ENCODE peak calls at places on chromosomes 5 and 9, in eight cellular contexts. One of them, this sample, is unnamed.

GRCh38 chr5:100852051-100852450 is 51.0 kb downstream of the ST8SIA4 start:
- DNase-seq in tibial artery: no peak
- DNase-seq in cardiac fibroblast: no peak
- DNase-seq in HT-29: no peak
- DNase-seq in GM20000: no peak
- DNase-seq in stimulated activated CD4-positive, alpha-beta T cell treated with anti-CD3 and anti-CD28 coated beads, Interleukin-12 subunit alpha, Interleukin-12 subunit beta, amount 100 ng/mL, for 48 hours: no peak
- DNase-seq in NCI-H1105 treated with DMSO at 0.1 percent for 48 hours: no peak
- DNase-seq in lower lobe of right lung: no peak
- DNase-seq in this sample: no peak

GRCh38 chr9:94139672-94140417 is 55.6 kb downstream of the PTPDC1 start:
- DNase-seq in tibial artery: peak
- DNase-seq in NCI-H1105 treated with DMSO at 0.1 percent for 48 hours: no peak
- DNase-seq in lower lobe of right lung: peak
- DNase-seq in stimulated activated CD4-positive, alpha-beta T cell treated with anti-CD3 and anti-CD28 coated beads, Interleukin-12 subunit alpha, Interleukin-12 subunit beta, amount 100 ng/mL, for 48 hours: no peak
- DNase-seq in cardiac fibroblast: peak
- DNase-seq in HT-29: peak
- DNase-seq in GM20000: no peak
- DNase-seq in this sample: no peak

GRCh38 chr5:133814152-133814551 is 154.3 kb downstream of the C5orf15 start:
- DNase-seq in NCI-H1105 treated with DMSO at 0.1 percent for 48 hours: no peak
- DNase-seq in lower lobe of right lung: no peak
- DNase-seq in GM20000: no peak
- DNase-seq in cardiac fibroblast: no peak
- DNase-seq in stimulated activated CD4-positive, alpha-beta T cell treated with anti-CD3 and anti-CD28 coated beads, Interleukin-12 subunit alpha, Interleukin-12 subunit beta, amount 100 ng/mL, for 48 hours: no peak
- DNase-seq in HT-29: no peak
- DNase-seq in tibial artery: no peak
- DNase-seq in this sample: no peak

GRCh38 chr9:14616188-14616982 is 76.8 kb downstream of the ZDHHC21 start:
- DNase-seq in tibial artery: no peak
- DNase-seq in HT-29: peak
- DNase-seq in lower lobe of right lung: no peak
- DNase-seq in GM20000: peak
- DNase-seq in NCI-H1105 treated with DMSO at 0.1 percent for 48 hours: peak
- DNase-seq in cardiac fibroblast: peak
- DNase-seq in stimulated activated CD4-positive, alpha-beta T cell treated with anti-CD3 and anti-CD28 coated beads, Interleukin-12 subunit alpha, Interleukin-12 subunit beta, amount 100 ng/mL, for 48 hours: no peak
- DNase-seq in this sample: peak

GRCh38 chr9:115606851-115607250 is 488.9 kb upstream of the TNC start:
- DNase-seq in cardiac fibroblast: peak
- DNase-seq in GM20000: no peak
- DNase-seq in NCI-H1105 treated with DMSO at 0.1 percent for 48 hours: no peak
- DNase-seq in HT-29: no peak
- DNase-seq in tibial artery: no peak
- DNase-seq in stimulated activated CD4-positive, alpha-beta T cell treated with anti-CD3 and anti-CD28 coated beads, Interleukin-12 subunit alpha, Interleukin-12 subunit beta, amount 100 ng/mL, for 48 hours: no peak
- DNase-seq in lower lobe of right lung: no peak
- DNase-seq in this sample: no peak

GRCh38 chr5:138697720-138698360 is 55.4 kb upstream of the CTNNA1 start:
- DNase-seq in stimulated activated CD4-positive, alpha-beta T cell treated with anti-CD3 and anti-CD28 coated beads, Interleukin-12 subunit alpha, Interleukin-12 subunit beta, amount 100 ng/mL, for 48 hours: no peak
- DNase-seq in GM20000: no peak
- DNase-seq in lower lobe of right lung: no peak
- DNase-seq in HT-29: no peak
- DNase-seq in tibial artery: no peak
- DNase-seq in cardiac fibroblast: peak
- DNase-seq in NCI-H1105 treated with DMSO at 0.1 percent for 48 hours: no peak
- DNase-seq in this sample: no peak

GRCh38 chr5:40477856-40478546 is 201.7 kb upstream of the PTGER4 start:
- DNase-seq in tibial artery: no peak
- DNase-seq in stimulated activated CD4-positive, alpha-beta T cell treated with anti-CD3 and anti-CD28 coated beads, Interleukin-12 subunit alpha, Interleukin-12 subunit beta, amount 100 ng/mL, for 48 hours: no peak
- DNase-seq in lower lobe of right lung: no peak
- DNase-seq in HT-29: no peak
- DNase-seq in cardiac fibroblast: peak
- DNase-seq in NCI-H1105 treated with DMSO at 0.1 percent for 48 hours: no peak
- DNase-seq in GM20000: no peak
- DNase-seq in this sample: no peak

GRCh38 chr9:72734631-72735030 is 213.2 kb downstream of the TMC1 start:
- DNase-seq in tibial artery: no peak
- DNase-seq in lower lobe of right lung: no peak
- DNase-seq in GM20000: no peak
- DNase-seq in cardiac fibroblast: no peak
- DNase-seq in HT-29: no peak
- DNase-seq in stimulated activated CD4-positive, alpha-beta T cell treated with anti-CD3 and anti-CD28 coated beads, Interleukin-12 subunit alpha, Interleukin-12 subunit beta, amount 100 ng/mL, for 48 hours: no peak
- DNase-seq in NCI-H1105 treated with DMSO at 0.1 percent for 48 hours: no peak
- DNase-seq in this sample: no peak

GRCh38 chr5:132867046-132867451 is 607 bp downstream of the UQCRQ start:
- DNase-seq in cardiac fibroblast: no peak
- DNase-seq in tibial artery: no peak
- DNase-seq in lower lobe of right lung: no peak
- DNase-seq in NCI-H1105 treated with DMSO at 0.1 percent for 48 hours: no peak
- DNase-seq in GM20000: no peak
- DNase-seq in stimulated activated CD4-positive, alpha-beta T cell treated with anti-CD3 and anti-CD28 coated beads, Interleukin-12 subunit alpha, Interleukin-12 subunit beta, amount 100 ng/mL, for 48 hours: no peak
- DNase-seq in HT-29: no peak
- DNase-seq in this sample: no peak

GRCh38 chr5:72353046-72353445 is 32.9 kb downstream of the PTCD2 start:
- DNase-seq in lower lobe of right lung: no peak
- DNase-seq in cardiac fibroblast: peak
- DNase-seq in HT-29: no peak
- DNase-seq in GM20000: no peak
- DNase-seq in NCI-H1105 treated with DMSO at 0.1 percent for 48 hours: no peak
- DNase-seq in stimulated activated CD4-positive, alpha-beta T cell treated with anti-CD3 and anti-CD28 coated beads, Interleukin-12 subunit alpha, Interleukin-12 subunit beta, amount 100 ng/mL, for 48 hours: no peak
- DNase-seq in tibial artery: no peak
- DNase-seq in this sample: no peak

GRCh38 chr9:91994422-91994821 is 44.4 kb upstream of the ROR2 start:
- DNase-seq in NCI-H1105 treated with DMSO at 0.1 percent for 48 hours: no peak
- DNase-seq in stimulated activated CD4-positive, alpha-beta T cell treated with anti-CD3 and anti-CD28 coated beads, Interleukin-12 subunit alpha, Interleukin-12 subunit beta, amount 100 ng/mL, for 48 hours: no peak
- DNase-seq in HT-29: peak
- DNase-seq in GM20000: no peak
- DNase-seq in tibial artery: no peak
- DNase-seq in cardiac fibroblast: no peak
- DNase-seq in lower lobe of right lung: no peak
- DNase-seq in this sample: peak

GRCh38 chr5:139295692-139296091 is 2.2 kb downstream of the MATR3 start:
- DNase-seq in cardiac fibroblast: peak
- DNase-seq in tibial artery: no peak
- DNase-seq in HT-29: no peak
- DNase-seq in stimulated activated CD4-positive, alpha-beta T cell treated with anti-CD3 and anti-CD28 coated beads, Interleukin-12 subunit alpha, Interleukin-12 subunit beta, amount 100 ng/mL, for 48 hours: no peak
- DNase-seq in lower lobe of right lung: no peak
- DNase-seq in NCI-H1105 treated with DMSO at 0.1 percent for 48 hours: no peak
- DNase-seq in GM20000: no peak
- DNase-seq in this sample: no peak

GRCh38 chr5:178291161-178291561 is 58.6 kb upstream of the PHYKPL start:
- DNase-seq in tibial artery: peak
- DNase-seq in NCI-H1105 treated with DMSO at 0.1 percent for 48 hours: no peak
- DNase-seq in GM20000: no peak
- DNase-seq in stimulated activated CD4-positive, alpha-beta T cell treated with anti-CD3 and anti-CD28 coated beads, Interleukin-12 subunit alpha, Interleukin-12 subunit beta, amount 100 ng/mL, for 48 hours: no peak
- DNase-seq in HT-29: no peak
- DNase-seq in cardiac fibroblast: no peak
- DNase-seq in lower lobe of right lung: no peak
- DNase-seq in this sample: no peak

GRCh38 chr5:112186401-112186990 is 232.6 kb downstream of the EPB41L4A start:
- DNase-seq in cardiac fibroblast: peak
- DNase-seq in GM20000: peak
- DNase-seq in lower lobe of right lung: no peak
- DNase-seq in stimulated activated CD4-positive, alpha-beta T cell treated with anti-CD3 and anti-CD28 coated beads, Interleukin-12 subunit alpha, Interleukin-12 subunit beta, amount 100 ng/mL, for 48 hours: no peak
- DNase-seq in NCI-H1105 treated with DMSO at 0.1 percent for 48 hours: peak
- DNase-seq in HT-29: peak
- DNase-seq in tibial artery: no peak
- DNase-seq in this sample: peak

GRCh38 chr9:28329323-28329722 is 756.0 kb upstream of the C9orf72 start:
- DNase-seq in stimulated activated CD4-positive, alpha-beta T cell treated with anti-CD3 and anti-CD28 coated beads, Interleukin-12 subunit alpha, Interleukin-12 subunit beta, amount 100 ng/mL, for 48 hours: no peak
- DNase-seq in GM20000: no peak
- DNase-seq in NCI-H1105 treated with DMSO at 0.1 percent for 48 hours: peak
- DNase-seq in HT-29: no peak
- DNase-seq in cardiac fibroblast: no peak
- DNase-seq in lower lobe of right lung: no peak
- DNase-seq in tibial artery: no peak
- DNase-seq in this sample: no peak

GRCh38 chr9:120870206-120870605 is 6.8 kb downstream of the PHF19 start:
- DNase-seq in lower lobe of right lung: no peak
- DNase-seq in HT-29: no peak
- DNase-seq in NCI-H1105 treated with DMSO at 0.1 percent for 48 hours: no peak
- DNase-seq in GM20000: no peak
- DNase-seq in stimulated activated CD4-positive, alpha-beta T cell treated with anti-CD3 and anti-CD28 coated beads, Interleukin-12 subunit alpha, Interleukin-12 subunit beta, amount 100 ng/mL, for 48 hours: no peak
- DNase-seq in tibial artery: no peak
- DNase-seq in cardiac fibroblast: no peak
- DNase-seq in this sample: no peak

GRCh38 chr5:163269624-163270023 is 167.8 kb upstream of the CCNG1 start:
- DNase-seq in cardiac fibroblast: no peak
- DNase-seq in HT-29: peak
- DNase-seq in GM20000: peak
- DNase-seq in stimulated activated CD4-positive, alpha-beta T cell treated with anti-CD3 and anti-CD28 coated beads, Interleukin-12 subunit alpha, Interleukin-12 subunit beta, amount 100 ng/mL, for 48 hours: no peak
- DNase-seq in lower lobe of right lung: no peak
- DNase-seq in tibial artery: no peak
- DNase-seq in NCI-H1105 treated with DMSO at 0.1 percent for 48 hours: no peak
- DNase-seq in this sample: no peak

GRCh38 chr5:171615201-171616001 is 170.2 kb upstream of the SMIM23 start:
- DNase-seq in tibial artery: no peak
- DNase-seq in GM20000: no peak
- DNase-seq in HT-29: no peak
- DNase-seq in NCI-H1105 treated with DMSO at 0.1 percent for 48 hours: no peak
- DNase-seq in lower lobe of right lung: peak
- DNase-seq in cardiac fibroblast: peak
- DNase-seq in stimulated activated CD4-positive, alpha-beta T cell treated with anti-CD3 and anti-CD28 coated beads, Interleukin-12 subunit alpha, Interleukin-12 subunit beta, amount 100 ng/mL, for 48 hours: no peak
- DNase-seq in this sample: peak

GRCh38 chr5:137858223-137858916 is 9.3 kb upstream of the MYOT start:
- DNase-seq in lower lobe of right lung: no peak
- DNase-seq in NCI-H1105 treated with DMSO at 0.1 percent for 48 hours: no peak
- DNase-seq in cardiac fibroblast: peak
- DNase-seq in HT-29: no peak
- DNase-seq in GM20000: peak
- DNase-seq in stimulated activated CD4-positive, alpha-beta T cell treated with anti-CD3 and anti-CD28 coated beads, Interleukin-12 subunit alpha, Interleukin-12 subunit beta, amount 100 ng/mL, for 48 hours: no peak
- DNase-seq in tibial artery: no peak
- DNase-seq in this sample: no peak

GRCh38 chr9:4349841-4350418 is 50.1 kb upstream of the GLIS3 start:
- DNase-seq in cardiac fibroblast: no peak
- DNase-seq in HT-29: no peak
- DNase-seq in NCI-H1105 treated with DMSO at 0.1 percent for 48 hours: no peak
- DNase-seq in tibial artery: no peak
- DNase-seq in stimulated activated CD4-positive, alpha-beta T cell treated with anti-CD3 and anti-CD28 coated beads, Interleukin-12 subunit alpha, Interleukin-12 subunit beta, amount 100 ng/mL, for 48 hours: no peak
- DNase-seq in GM20000: no peak
- DNase-seq in lower lobe of right lung: no peak
- DNase-seq in this sample: no peak

GRCh38 chr5:134649163-134649916 is 755 bp downstream of the SEC24A start:
- DNase-seq in HT-29: peak
- DNase-seq in NCI-H1105 treated with DMSO at 0.1 percent for 48 hours: no peak
- DNase-seq in tibial artery: peak
- DNase-seq in lower lobe of right lung: peak
- DNase-seq in stimulated activated CD4-positive, alpha-beta T cell treated with anti-CD3 and anti-CD28 coated beads, Interleukin-12 subunit alpha, Interleukin-12 subunit beta, amount 100 ng/mL, for 48 hours: no peak
- DNase-seq in GM20000: no peak
- DNase-seq in cardiac fibroblast: no peak
- DNase-seq in this sample: no peak

GRCh38 chr5:31854181-31854624 is 215.3 kb downstream of the PDZD2 start:
- DNase-seq in stimulated activated CD4-positive, alpha-beta T cell treated with anti-CD3 and anti-CD28 coated beads, Interleukin-12 subunit alpha, Interleukin-12 subunit beta, amount 100 ng/mL, for 48 hours: no peak
- DNase-seq in lower lobe of right lung: peak
- DNase-seq in cardiac fibroblast: peak
- DNase-seq in NCI-H1105 treated with DMSO at 0.1 percent for 48 hours: no peak
- DNase-seq in HT-29: no peak
- DNase-seq in GM20000: no peak
- DNase-seq in tibial artery: peak
- DNase-seq in this sample: no peak

GRCh38 chr5:72189135-72189534 is 81.9 kb downstream of the MAP1B start:
- DNase-seq in tibial artery: no peak
- DNase-seq in lower lobe of right lung: no peak
- DNase-seq in NCI-H1105 treated with DMSO at 0.1 percent for 48 hours: no peak
- DNase-seq in cardiac fibroblast: no peak
- DNase-seq in GM20000: no peak
- DNase-seq in stimulated activated CD4-positive, alpha-beta T cell treated with anti-CD3 and anti-CD28 coated beads, Interleukin-12 subunit alpha, Interleukin-12 subunit beta, amount 100 ng/mL, for 48 hours: no peak
- DNase-seq in HT-29: no peak
- DNase-seq in this sample: no peak

GRCh38 chr9:114718801-114719221 is 36.8 kb upstream of the TEX48 start:
- DNase-seq in stimulated activated CD4-positive, alpha-beta T cell treated with anti-CD3 and anti-CD28 coated beads, Interleukin-12 subunit alpha, Interleukin-12 subunit beta, amount 100 ng/mL, for 48 hours: peak
- DNase-seq in lower lobe of right lung: no peak
- DNase-seq in NCI-H1105 treated with DMSO at 0.1 percent for 48 hours: no peak
- DNase-seq in HT-29: peak
- DNase-seq in tibial artery: no peak
- DNase-seq in cardiac fibroblast: no peak
- DNase-seq in GM20000: peak
- DNase-seq in this sample: no peak

GRCh38 chr5:57302164-57302563 is 128.3 kb downstream of the GPBP1 start:
- DNase-seq in HT-29: peak
- DNase-seq in lower lobe of right lung: no peak
- DNase-seq in tibial artery: no peak
- DNase-seq in stimulated activated CD4-positive, alpha-beta T cell treated with anti-CD3 and anti-CD28 coated beads, Interleukin-12 subunit alpha, Interleukin-12 subunit beta, amount 100 ng/mL, for 48 hours: peak
- DNase-seq in GM20000: no peak
- DNase-seq in cardiac fibroblast: peak
- DNase-seq in NCI-H1105 treated with DMSO at 0.1 percent for 48 hours: no peak
- DNase-seq in this sample: no peak

GRCh38 chr5:141717043-141717442 is 35.0 kb upstream of the ARAP3 start:
- DNase-seq in HT-29: no peak
- DNase-seq in lower lobe of right lung: no peak
- DNase-seq in NCI-H1105 treated with DMSO at 0.1 percent for 48 hours: no peak
- DNase-seq in tibial artery: no peak
- DNase-seq in cardiac fibroblast: no peak
- DNase-seq in GM20000: no peak
- DNase-seq in stimulated activated CD4-positive, alpha-beta T cell treated with anti-CD3 and anti-CD28 coated beads, Interleukin-12 subunit alpha, Interleukin-12 subunit beta, amount 100 ng/mL, for 48 hours: no peak
- DNase-seq in this sample: no peak

GRCh38 chr9:79592736-79593493 is 21.1 kb downstream of the TLE4 start:
- DNase-seq in cardiac fibroblast: no peak
- DNase-seq in tibial artery: no peak
- DNase-seq in NCI-H1105 treated with DMSO at 0.1 percent for 48 hours: no peak
- DNase-seq in HT-29: no peak
- DNase-seq in GM20000: no peak
- DNase-seq in stimulated activated CD4-positive, alpha-beta T cell treated with anti-CD3 and anti-CD28 coated beads, Interleukin-12 subunit alpha, Interleukin-12 subunit beta, amount 100 ng/mL, for 48 hours: no peak
- DNase-seq in lower lobe of right lung: no peak
- DNase-seq in this sample: no peak

GRCh38 chr9:22395585-22396205 is 50.9 kb upstream of the DMRTA1 start:
- DNase-seq in HT-29: peak
- DNase-seq in stimulated activated CD4-positive, alpha-beta T cell treated with anti-CD3 and anti-CD28 coated beads, Interleukin-12 subunit alpha, Interleukin-12 subunit beta, amount 100 ng/mL, for 48 hours: no peak
- DNase-seq in cardiac fibroblast: no peak
- DNase-seq in NCI-H1105 treated with DMSO at 0.1 percent for 48 hours: no peak
- DNase-seq in lower lobe of right lung: no peak
- DNase-seq in tibial artery: no peak
- DNase-seq in GM20000: no peak
- DNase-seq in this sample: no peak

GRCh38 chr5:180338001-180338707 is 15.0 kb downstream of the GFPT2 start:
- DNase-seq in stimulated activated CD4-positive, alpha-beta T cell treated with anti-CD3 and anti-CD28 coated beads, Interleukin-12 subunit alpha, Interleukin-12 subunit beta, amount 100 ng/mL, for 48 hours: no peak
- DNase-seq in tibial artery: no peak
- DNase-seq in cardiac fibroblast: no peak
- DNase-seq in NCI-H1105 treated with DMSO at 0.1 percent for 48 hours: no peak
- DNase-seq in GM20000: no peak
- DNase-seq in HT-29: no peak
- DNase-seq in lower lobe of right lung: peak
- DNase-seq in this sample: no peak

GRCh38 chr5:40681351-40682311 is 1.9 kb downstream of the PTGER4 start:
- DNase-seq in GM20000: peak
- DNase-seq in cardiac fibroblast: no peak
- DNase-seq in HT-29: no peak
- DNase-seq in lower lobe of right lung: peak
- DNase-seq in NCI-H1105 treated with DMSO at 0.1 percent for 48 hours: no peak
- DNase-seq in tibial artery: peak
- DNase-seq in stimulated activated CD4-positive, alpha-beta T cell treated with anti-CD3 and anti-CD28 coated beads, Interleukin-12 subunit alpha, Interleukin-12 subunit beta, amount 100 ng/mL, for 48 hours: peak
- DNase-seq in this sample: no peak

GRCh38 chr9:133148351-133149129 is 15.2 kb downstream of the GBGT1 start:
- DNase-seq in NCI-H1105 treated with DMSO at 0.1 percent for 48 hours: peak
- DNase-seq in cardiac fibroblast: peak
- DNase-seq in HT-29: peak
- DNase-seq in GM20000: peak
- DNase-seq in lower lobe of right lung: peak
- DNase-seq in stimulated activated CD4-positive, alpha-beta T cell treated with anti-CD3 and anti-CD28 coated beads, Interleukin-12 subunit alpha, Interleukin-12 subunit beta, amount 100 ng/mL, for 48 hours: no peak
- DNase-seq in tibial artery: no peak
- DNase-seq in this sample: peak

GRCh38 chr5:173594061-173594460 is 22.4 kb downstream of the BOD1 start:
- DNase-seq in stimulated activated CD4-positive, alpha-beta T cell treated with anti-CD3 and anti-CD28 coated beads, Interleukin-12 subunit alpha, Interleukin-12 subunit beta, amount 100 ng/mL, for 48 hours: no peak
- DNase-seq in lower lobe of right lung: no peak
- DNase-seq in tibial artery: no peak
- DNase-seq in NCI-H1105 treated with DMSO at 0.1 percent for 48 hours: no peak
- DNase-seq in HT-29: no peak
- DNase-seq in cardiac fibroblast: no peak
- DNase-seq in GM20000: no peak
- DNase-seq in this sample: no peak

GRCh38 chr5:12141496-12141895 is 237.2 kb upstream of the CTNND2 start:
- DNase-seq in HT-29: no peak
- DNase-seq in GM20000: no peak
- DNase-seq in tibial artery: no peak
- DNase-seq in lower lobe of right lung: no peak
- DNase-seq in stimulated activated CD4-positive, alpha-beta T cell treated with anti-CD3 and anti-CD28 coated beads, Interleukin-12 subunit alpha, Interleukin-12 subunit beta, amount 100 ng/mL, for 48 hours: no peak
- DNase-seq in cardiac fibroblast: no peak
- DNase-seq in NCI-H1105 treated with DMSO at 0.1 percent for 48 hours: no peak
- DNase-seq in this sample: no peak

GRCh38 chr5:179311091-179311470 is 34.2 kb downstream of the ADAMTS2 start:
- DNase-seq in HT-29: no peak
- DNase-seq in NCI-H1105 treated with DMSO at 0.1 percent for 48 hours: no peak
- DNase-seq in stimulated activated CD4-positive, alpha-beta T cell treated with anti-CD3 and anti-CD28 coated beads, Interleukin-12 subunit alpha, Interleukin-12 subunit beta, amount 100 ng/mL, for 48 hours: no peak
- DNase-seq in cardiac fibroblast: no peak
- DNase-seq in lower lobe of right lung: no peak
- DNase-seq in GM20000: no peak
- DNase-seq in tibial artery: peak
- DNase-seq in this sample: no peak

This sample was measured in NCI-H510A treated with DMSO at 0.1 percent for 48 hours.